ENCODE peak calls at places on chromosomes 16 and 17, in four cellular contexts. O, R, A and S are unnamed samples.

GRCh38 chr17:48219605-48220004 is 112.0 kb downstream of the SNX11 start:
- DNase-seq in O (no peak), R (no peak), A (no peak), S (no peak)

GRCh38 chr16:57411362-57411976 is 6.9 kb downstream of the CCL17 start:
- DNase-seq in R (no peak), O (no peak), A (no peak), S (no peak)

GRCh38 chr17:78610951-78611511 is 33.8 kb upstream of the DNAH17 start:
- DNase-seq in A (no peak), O (no peak), R (no peak), S (no peak)

GRCh38 chr17:511833-512251 is 159.2 kb upstream of the RPH3AL start:
- DNase-seq in O (no peak), R (no peak), A (peak), S (no peak)

GRCh38 chr16:67436640-67437193 is 5.8 kb downstream of the HSD11B2 start:
- DNase-seq in R (no peak), A (no peak), O (no peak), S (no peak)

GRCh38 chr17:28317965-28318758 is 838 bp upstream of the TMEM97 start:
- DNase-seq in R (no peak), A (no peak), O (no peak), S (no peak)

GRCh38 chr17:75041656-75042280 is 5.0 kb downstream of the ATP5PD start:
- DNase-seq in R (no peak), A (no peak), O (no peak), S (no peak)

GRCh38 chr17:35568561-35568960 is 7.9 kb upstream of the SLFN14 start:
- DNase-seq in O (peak), A (peak), R (no peak), S (no peak)

GRCh38 chr16:67531247-67531646 is 2.6 kb downstream of the RIPOR1 start:
- DNase-seq in A (no peak), O (no peak), R (no peak), S (no peak)

GRCh38 chr16:4323845-4324478 is 8.1 kb downstream of the GLIS2 start:
- DNase-seq in O (peak), R (peak), A (peak), S (no peak)

GRCh38 chr17:81393684-81394376 is 1.4 kb upstream of the BAHCC1 start:
- DNase-seq in R (peak), A (peak), O (peak), S (peak)

GRCh38 chr17:17315142-17315821 is 12.1 kb downstream of the NT5M start:
- DNase-seq in R (no peak), O (no peak), A (no peak), S (no peak)

GRCh38 chr17:18377437-18378204 is at the start of gene EVPLL:
- DNase-seq in A (no peak), O (peak), R (peak), S (no peak)

GRCh38 chr17:77316651-77317050 is 175.9 kb downstream of the SEC14L1 start:
- DNase-seq in A (no peak), R (no peak), O (no peak), S (no peak)

GRCh38 chr17:78343433-78344201 is 16.3 kb downstream of the SOCS3 start:
- DNase-seq in A (no peak), R (peak), O (no peak), S (peak)

GRCh38 chr16:46947900-46948547 is 25.4 kb downstream of the DNAJA2 start:
- DNase-seq in R (no peak), O (peak), A (peak), S (peak)
- TF ChIP-seq CTCF in R (peak), O (peak), A (peak), S (peak)

GRCh38 chr17:5584971-5585794 is 874 bp upstream of the NLRP1 start:
- DNase-seq in R (no peak), A (peak), O (no peak), S (no peak)

GRCh38 chr17:5585814-5586558 is 1.7 kb upstream of the NLRP1 start:
- DNase-seq in O (no peak), A (no peak), R (no peak), S (no peak)

GRCh38 chr17:5588584-5588983 is 4.3 kb upstream of the NLRP1 start:
- DNase-seq in R (no peak), O (no peak), A (no peak), S (no peak)

GRCh38 chr17:5584383-5584951 is at the start of gene NLRP1:
- DNase-seq in O (peak), R (peak), A (peak), S (peak)

GRCh38 chr17:5587431-5588032 is 3.2 kb upstream of the NLRP1 start:
- DNase-seq in O (peak), A (peak), R (no peak), S (peak)
- TF ChIP-seq CTCF in O (peak), A (peak), R (peak), S (peak)

DNA sequence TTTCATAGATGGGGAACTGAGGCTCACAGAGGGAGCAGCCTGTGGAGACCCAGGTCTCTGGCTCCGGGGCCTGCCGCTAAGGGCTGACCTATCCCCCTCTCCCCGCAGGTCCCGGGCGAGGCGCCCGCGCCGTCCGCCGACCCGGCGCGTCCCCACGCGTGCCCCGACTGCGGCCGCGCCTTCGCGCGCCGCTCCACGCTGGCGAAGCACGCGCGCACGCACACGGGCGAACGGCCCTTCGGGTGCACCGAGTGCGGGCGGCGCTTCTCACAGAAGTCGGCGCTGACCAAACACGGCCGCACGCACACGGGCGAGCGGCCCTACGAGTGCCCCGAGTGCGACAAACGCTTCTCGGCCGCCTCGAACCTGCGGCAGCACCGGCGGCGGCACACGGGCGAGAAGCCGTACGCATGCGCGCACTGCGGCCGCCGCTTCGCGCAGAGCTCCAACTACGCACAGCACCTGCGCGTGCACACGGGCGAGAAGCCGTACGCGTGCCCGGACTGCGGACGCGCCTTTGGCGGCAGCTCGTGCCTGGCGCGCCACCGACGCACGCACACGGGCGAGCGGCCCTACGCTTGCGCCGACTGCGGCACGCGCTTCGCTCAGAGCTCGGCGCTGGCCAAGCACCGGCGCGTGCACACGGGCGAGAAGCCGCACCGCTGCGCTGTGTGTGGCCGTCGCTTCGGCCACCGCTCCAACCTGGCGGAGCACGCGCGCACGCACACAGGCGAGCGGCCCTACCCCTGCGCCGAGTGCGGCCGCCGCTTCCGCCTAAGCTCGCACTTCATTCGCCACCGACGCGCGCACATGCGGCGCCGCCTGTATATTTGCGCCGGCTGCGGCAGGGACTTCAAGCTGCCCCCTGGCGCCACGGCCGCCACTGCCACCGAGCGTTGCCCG is 10.3 kb downstream of the ZNF771 start:
- DNase-seq in A (peak), R (peak), O (peak), S (peak)
- TF ChIP-seq CTCF in A (no peak), R (no peak), O (peak), S (no peak)

GRCh38 chr17:7416323-7416722 is 3.8 kb upstream of the SPEM1 start:
- DNase-seq in O (no peak), A (no peak), R (no peak), S (no peak)
- TF ChIP-seq CTCF in O (no peak), A (no peak), R (no peak), S (no peak)

GRCh38 chr17:41549596-41550039 is 21.5 kb upstream of the KRT19 start:
- DNase-seq in A (peak), O (no peak), R (no peak), S (no peak)
- TF ChIP-seq CTCF in A (no peak), O (no peak), R (no peak), S (no peak)

DNA sequence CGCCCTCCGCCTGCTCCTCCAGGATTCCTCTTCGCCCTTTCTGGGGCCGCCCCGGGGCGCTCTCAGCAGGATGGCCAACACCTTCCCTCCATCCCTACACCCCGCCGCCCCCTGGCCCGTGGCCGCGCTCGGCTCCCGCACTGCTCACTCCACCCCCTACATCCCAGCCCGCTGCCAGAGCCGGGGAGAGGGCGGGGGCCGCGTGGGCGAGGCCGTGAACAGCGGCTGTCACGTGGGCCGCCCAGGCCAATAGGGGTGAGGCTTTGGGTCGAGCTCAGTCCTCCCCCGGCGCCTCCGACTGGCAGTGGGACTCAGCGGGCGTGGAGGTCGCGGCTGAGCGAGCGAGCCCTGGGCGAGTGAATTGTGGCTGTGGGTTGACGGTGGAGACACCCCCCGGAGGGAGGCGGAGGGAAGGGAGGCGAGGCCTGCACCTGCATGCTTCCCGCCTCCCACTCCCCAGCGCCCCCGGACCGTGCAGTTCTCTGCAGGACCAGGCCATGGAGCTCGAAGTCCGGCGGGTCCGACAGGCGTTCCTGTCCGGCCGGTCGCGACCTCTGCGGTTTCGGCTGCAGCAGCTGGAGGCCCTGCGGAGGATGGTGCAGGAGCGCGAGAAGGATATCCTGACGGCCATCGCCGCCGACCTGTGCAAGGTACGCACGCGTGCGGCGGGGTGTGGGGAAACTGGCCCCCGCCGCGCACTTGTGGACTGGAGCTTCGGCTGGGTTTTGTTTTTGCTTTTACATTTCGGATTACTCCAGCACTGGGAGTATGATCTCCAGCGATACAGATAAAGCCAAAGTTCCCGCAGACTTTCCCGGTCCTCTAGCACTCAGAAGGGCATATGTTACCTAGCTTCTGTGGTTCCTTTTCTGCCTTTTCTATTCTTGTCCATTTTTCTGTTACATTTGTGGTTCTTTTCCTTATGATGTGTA is at the start of gene ALDH3A2:
- DNase-seq in O (peak), A (peak), R (peak), S (peak)
- TF ChIP-seq CTCF in O (peak), A (peak), R (no peak), S (no peak)

GRCh38 chr16:519841-520687 is 7.4 kb upstream of the CAPN15 start:
- DNase-seq in R (no peak), O (no peak), A (no peak), S (no peak)

GRCh38 chr16:523097-523741 is 4.3 kb upstream of the CAPN15 start:
- DNase-seq in R (no peak), A (no peak), O (no peak), S (no peak)

GRCh38 chr16:522320-523096 is 5.0 kb upstream of the CAPN15 start:
- DNase-seq in R (no peak), O (no peak), A (no peak), S (no peak)

GRCh38 chr16:520847-521246 is 6.7 kb upstream of the CAPN15 start:
- DNase-seq in O (no peak), R (no peak), A (no peak), S (no peak)

DNA sequence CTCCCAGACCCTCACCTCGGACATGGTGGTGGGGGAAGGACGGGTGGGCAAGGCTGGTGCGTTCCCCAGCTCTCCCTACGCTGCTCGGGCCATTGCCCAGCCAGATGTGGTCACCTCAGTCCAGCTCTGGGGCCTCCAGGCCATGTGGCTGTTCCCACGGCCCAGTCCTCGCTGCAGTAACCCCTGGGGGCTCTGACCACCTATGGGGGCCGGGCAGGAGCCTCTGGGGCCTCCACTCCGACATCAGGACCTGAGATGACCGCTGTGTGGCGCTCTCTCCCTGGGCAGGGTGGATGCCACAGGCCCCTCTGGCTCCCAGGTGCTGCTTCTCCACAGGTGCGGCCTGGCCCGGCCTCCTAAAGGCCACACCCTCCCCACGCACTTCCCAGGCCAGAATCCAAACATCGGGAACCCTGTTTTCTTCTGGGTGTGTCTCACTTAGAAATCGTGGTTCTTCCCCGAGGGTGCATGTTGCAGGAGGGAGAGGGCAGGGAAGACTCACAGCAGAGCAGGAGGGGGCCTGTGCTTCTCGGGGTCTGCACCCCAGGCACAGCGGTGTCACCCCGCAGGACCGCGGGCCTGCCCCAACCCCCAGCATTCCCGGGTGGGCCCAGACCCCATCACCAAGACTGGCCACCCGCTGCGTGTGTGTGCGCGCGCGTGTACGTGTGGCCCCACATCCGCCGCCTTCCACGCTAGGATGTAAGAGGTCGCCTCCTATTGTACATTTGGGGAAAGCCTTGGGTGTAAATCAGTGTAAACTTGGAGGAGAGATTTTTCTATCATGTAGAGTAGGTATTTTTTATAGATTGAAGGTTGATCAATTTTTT is 5.9 kb upstream of the CAPN15 start:
- DNase-seq in A (no peak), O (no peak), R (no peak), S (no peak)
- TF ChIP-seq CTCF in A (no peak), O (no peak), R (no peak), S (no peak)

GRCh38 chr17:65797809-65798208 is 236.4 kb upstream of the AXIN2 start:
- DNase-seq in O (peak), R (no peak), A (peak), S (no peak)
- TF ChIP-seq CTCF in O (no peak), R (no peak), A (peak), S (peak)

GRCh38 chr16:81939164-81940067 is 71.9 kb downstream of the SDR42E1 start:
- DNase-seq in O (peak), R (no peak), A (no peak), S (no peak)

GRCh38 chr16:81945665-81946064 is 65.6 kb downstream of the SDR42E1 start:
- DNase-seq in A (peak), R (no peak), O (no peak), S (no peak)

GRCh38 chr16:81937305-81938038 is 73.8 kb downstream of the SDR42E1 start:
- DNase-seq in O (no peak), R (no peak), A (peak), S (no peak)

GRCh38 chr16:81938331-81939163 is 72.7 kb downstream of the SDR42E1 start:
- DNase-seq in A (no peak), R (no peak), O (no peak), S (no peak)

GRCh38 chr16:81940781-81941560 is 70.3 kb downstream of the SDR42E1 start:
- DNase-seq in R (no peak), A (peak), O (peak), S (no peak)
- TF ChIP-seq CTCF in R (peak), A (peak), O (peak), S (peak)